ENCODE peak calls at places on chromosomes 2 and 18, in ten cellular contexts. O is IMR-90, V is thyroid gland, S is sigmoid colon, N is transverse colon, C is right lobe of liver, F is NB4, L is esophagus squamous epithelium, U is A549, R is body of pancreas. B is an unnamed sample.

GRCh38 chr2:119293254-119293653 is 69.6 kb downstream of the STEAP3 start:
- DNase-seq in L (no peak), O (peak), R (no peak), S (no peak), V (no peak), C (no peak), F (no peak), N (no peak), U (no peak), B (no peak)

GRCh38 chr2:70190086-70190412 is 770 bp downstream of the C2orf42 start:
- DNase-seq in F (peak), U (no peak), V (no peak), L (no peak), R (peak), S (no peak), O (peak), N (peak), C (no peak), B (no peak)

GRCh38 chr2:99425022-99425421 is 64.8 kb downstream of the REV1 start:
- DNase-seq in F (no peak), N (no peak), C (no peak), L (no peak), V (peak), U (no peak), R (no peak), O (peak), S (no peak), B (no peak)

GRCh38 chr2:197869501-197870111 is 65.2 kb downstream of the PLCL1 start:
- DNase-seq in S (no peak), U (no peak), R (no peak), N (no peak), C (no peak), O (no peak), F (peak), V (no peak), L (no peak), B (no peak)

GRCh38 chr18:31170335-31170734 is 7.7 kb upstream of the DSC1 start:
- DNase-seq in N (no peak), S (no peak), V (no peak), R (no peak), O (no peak), C (no peak), U (no peak), F (no peak), L (no peak), B (no peak)

GRCh38 chr2:165018207-165018606 is 62.9 kb upstream of the SLC38A11 start:
- DNase-seq in O (peak), F (no peak), S (no peak), V (no peak), R (no peak), N (no peak), L (no peak), U (no peak), C (no peak), B (no peak)

GRCh38 chr2:97747285-97747684 is 33.9 kb downstream of the ZAP70 start:
- DNase-seq in N (no peak), V (no peak), L (no peak), F (peak), R (no peak), U (no peak), O (no peak), S (no peak), C (no peak), B (no peak)

GRCh38 chr2:15615310-15615920 is 23.7 kb downstream of the DDX1 start:
- DNase-seq in L (no peak), S (no peak), U (no peak), R (no peak), N (no peak), O (no peak), F (no peak), V (no peak), C (no peak), B (no peak)

GRCh38 chr2:163665817-163666216 is 70.0 kb downstream of the FIGN start:
- DNase-seq in C (no peak), N (no peak), R (no peak), S (no peak), F (no peak), O (peak), U (peak), V (no peak), L (no peak), B (no peak)

GRCh38 chr2:11574176-11575046 is 40.6 kb downstream of the GREB1 start:
- DNase-seq in O (peak), R (no peak), U (no peak), C (no peak), L (no peak), V (no peak), N (no peak), F (no peak), S (peak), B (no peak)

GRCh38 chr2:175605989-175606841 is 395.9 kb downstream of the LNPK start:
- DNase-seq in N (no peak), R (no peak), L (no peak), F (no peak), V (no peak), U (no peak), O (no peak), C (no peak), S (no peak), B (no peak)

GRCh38 chr2:190408538-190409271 is 550 bp downstream of the MFSD6 start:
- DNase-seq in U (peak), L (no peak), V (peak), N (peak), O (no peak), R (peak), F (peak), C (peak), S (peak), B (peak)

GRCh38 chr18:49878567-49878966 is 65.2 kb upstream of the ACAA2 start:
- DNase-seq in F (no peak), L (no peak), N (no peak), R (no peak), S (no peak), U (no peak), O (peak), V (no peak), C (no peak), B (no peak)

GRCh38 chr2:26710743-26711456 is 18.4 kb downstream of the KCNK3 start:
- DNase-seq in S (no peak), C (no peak), O (no peak), N (no peak), U (no peak), R (peak), F (no peak), L (no peak), V (peak), B (no peak)

GRCh38 chr18:36441872-36442271 is 144.4 kb downstream of the FHOD3 start:
- DNase-seq in L (no peak), U (no peak), R (no peak), F (no peak), V (no peak), S (no peak), N (no peak), C (no peak), O (peak), B (no peak)

GRCh38 chr2:212549463-212549862 is 10.9 kb upstream of the ERBB4 start:
- DNase-seq in N (no peak), V (no peak), S (no peak), L (no peak), F (no peak), R (no peak), O (no peak), C (no peak), U (no peak), B (no peak)

GRCh38 chr18:76886112-76886511 is 63.8 kb downstream of the ZNF236 start:
- DNase-seq in U (no peak), V (no peak), F (no peak), N (no peak), R (no peak), C (no peak), S (no peak), L (no peak), O (no peak), B (no peak)

GRCh38 chr2:10619643-10620042 is 70.1 kb downstream of the NOL10 start:
- DNase-seq in F (no peak), C (no peak), S (no peak), N (no peak), U (no peak), O (peak), L (no peak), V (no peak), R (no peak), B (no peak)

GRCh38 chr2:9752441-9753275 is 90.6 kb upstream of the TAF1B start:
- DNase-seq in O (peak), S (no peak), L (no peak), R (no peak), C (no peak), U (peak), V (no peak), N (peak), F (peak), B (peak)

GRCh38 chr2:88737385-88737784 is 45.9 kb downstream of the RPIA start:
- DNase-seq in N (no peak), R (no peak), F (no peak), U (no peak), S (no peak), L (no peak), O (peak), C (no peak), V (no peak), B (no peak)

GRCh38 chr18:45518770-45519169 is 96.5 kb upstream of the SLC14A2 start:
- DNase-seq in V (peak), L (no peak), U (no peak), N (no peak), R (peak), O (no peak), F (no peak), C (no peak), S (no peak), B (no peak)

GRCh38 chr2:143433840-143434239 is 304.6 kb downstream of the ARHGAP15 start:
- DNase-seq in U (no peak), V (no peak), S (no peak), F (no peak), N (no peak), L (no peak), C (no peak), O (no peak), R (no peak), B (no peak)

GRCh38 chr2:10094271-10094814 is 14.1 kb upstream of the CYS1 start:
- DNase-seq in L (no peak), O (no peak), N (no peak), U (no peak), F (no peak), S (no peak), V (no peak), R (no peak), C (no peak), B (no peak)

GRCh38 chr2:10947005-10947440 is 35.3 kb downstream of the KCNF1 start:
- DNase-seq in F (peak), S (no peak), R (no peak), N (no peak), U (no peak), L (no peak), V (no peak), O (peak), C (no peak), B (peak)

GRCh38 chr2:26913599-26914285 is 56.7 kb upstream of the MAPRE3 start:
- DNase-seq in F (no peak), C (no peak), L (no peak), U (no peak), O (peak), S (no peak), N (no peak), R (no peak), V (no peak), B (no peak)

GRCh38 chr2:119837759-119838158 is 78.0 kb downstream of the PTPN4 start:
- DNase-seq in O (no peak), S (no peak), F (no peak), C (no peak), U (no peak), V (peak), N (peak), L (no peak), R (no peak), B (no peak)

GRCh38 chr2:201406077-201406662 is 45.1 kb downstream of the TRAK2 start:
- DNase-seq in L (no peak), S (no peak), O (peak), V (peak), R (peak), U (no peak), F (peak), N (no peak), C (no peak), B (no peak)

GRCh38 chr2:73282924-73283544 is 1.2 kb downstream of the FBXO41 start:
- DNase-seq in V (no peak), F (peak), O (no peak), L (no peak), R (no peak), S (no peak), N (no peak), U (no peak), C (no peak), B (no peak)

GRCh38 chr18:36127866-36128845 is 984 bp downstream of the SLC39A6 start:
- DNase-seq in N (peak), L (no peak), F (peak), O (peak), V (peak), C (no peak), S (no peak), U (no peak), R (peak), B (no peak)

GRCh38 chr2:239014458-239014857 is 166.6 kb downstream of the TWIST2 start:
- DNase-seq in F (no peak), U (no peak), C (no peak), N (no peak), O (no peak), V (no peak), S (peak), L (no peak), R (no peak), B (no peak)

GRCh38 chr2:6791682-6792081 is 74.0 kb downstream of the CMPK2 start:
- DNase-seq in L (no peak), R (no peak), V (no peak), U (no peak), S (no peak), C (no peak), O (no peak), N (no peak), F (peak), B (no peak)

GRCh38 chr2:42191285-42192009 is 22.3 kb downstream of the EML4 start:
- DNase-seq in V (no peak), C (no peak), S (no peak), O (no peak), U (no peak), N (peak), L (no peak), R (no peak), F (no peak), B (no peak)
- TF ChIP-seq POLR2A in V (no peak), C (peak), S (no peak), O (no peak), U (no peak), N (no peak), L (no peak), R (no peak), F (no peak), B (no peak)

DNA sequence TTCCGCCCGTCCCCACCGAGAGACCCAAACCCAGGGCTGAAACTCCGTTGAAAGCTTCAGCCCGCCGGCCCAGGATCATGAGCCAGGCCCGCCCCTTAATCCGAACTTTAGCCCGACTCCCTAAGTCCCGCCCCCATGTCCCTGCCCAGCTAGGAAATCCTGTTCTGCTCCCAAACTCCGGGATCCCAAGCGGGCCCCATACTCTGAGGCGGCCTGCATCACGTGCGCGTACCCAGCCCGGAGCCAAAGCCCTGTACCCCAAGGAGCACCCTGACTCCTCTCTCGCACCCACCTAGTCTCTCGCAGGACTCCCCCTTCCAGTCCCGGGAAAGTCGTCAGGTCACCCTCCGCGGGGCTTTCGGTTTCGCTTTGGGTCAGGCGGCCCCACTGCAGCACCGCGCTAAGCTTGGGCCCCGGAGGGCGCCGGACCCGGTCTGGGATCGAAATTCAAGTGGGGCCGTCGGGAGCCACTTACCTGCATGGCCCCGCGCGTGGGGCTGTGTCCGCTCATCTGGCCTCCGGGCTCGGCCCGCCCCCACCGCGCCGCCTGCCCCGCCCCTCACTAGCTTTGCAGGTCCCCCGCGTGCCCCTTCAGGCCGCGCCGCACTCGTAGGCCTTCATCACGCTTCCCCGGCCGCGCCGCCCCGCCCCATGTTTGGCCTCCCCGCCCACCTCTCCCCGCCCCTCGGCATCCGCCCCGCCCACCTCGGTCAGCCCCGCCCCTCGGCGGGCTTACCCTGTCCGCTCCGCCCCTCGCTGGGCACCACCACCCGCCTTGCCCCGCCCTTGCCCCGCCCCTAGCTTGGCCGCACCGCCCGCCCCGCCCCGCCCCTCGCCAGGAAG is at the start of gene DNPEP:
- DNase-seq in U (peak), O (peak), V (peak), C (peak), R (peak), N (peak), F (peak), L (peak), S (peak), B (peak)
- TF ChIP-seq POLR2A in U (peak), O (peak), V (peak), C (peak), R (peak), N (peak), F (peak), L (peak), S (peak), B (peak)

GRCh38 chr2:241315879-241316700 is at the start of gene SEPTIN2:
- DNase-seq in R (peak), L (peak), N (peak), O (peak), S (peak), C (peak), U (peak), F (no peak), V (peak), B (peak)
- TF ChIP-seq POLR2A in R (peak), L (peak), N (peak), O (peak), S (peak), C (peak), U (peak), F (peak), V (peak), B (peak)

GRCh38 chr2:47810850-47811249 is 27.9 kb downstream of the MSH6 start:
- DNase-seq in F (no peak), L (no peak), V (no peak), S (no peak), U (no peak), O (no peak), N (no peak), C (no peak), R (no peak), B (no peak)

GRCh38 chr2:47818777-47819176 is 35.8 kb downstream of the MSH6 start:
- DNase-seq in O (no peak), L (no peak), N (no peak), C (no peak), F (no peak), U (no peak), S (no peak), R (no peak), V (no peak), B (no peak)

GRCh38 chr2:47819834-47820233 is 36.9 kb downstream of the MSH6 start:
- DNase-seq in S (no peak), C (no peak), F (peak), R (no peak), N (no peak), V (no peak), L (no peak), O (peak), U (no peak), B (no peak)

GRCh38 chr2:47811668-47812067 is 28.7 kb downstream of the MSH6 start:
- DNase-seq in C (no peak), S (no peak), O (no peak), N (no peak), L (no peak), R (no peak), V (no peak), U (no peak), F (no peak), B (no peak)

GRCh38 chr2:47815764-47816163 is 32.8 kb downstream of the MSH6 start:
- DNase-seq in U (no peak), F (no peak), O (no peak), N (no peak), S (no peak), V (no peak), R (no peak), L (no peak), C (no peak), B (no peak)
- TF ChIP-seq POLR2A in U (no peak), F (no peak), O (no peak), N (no peak), S (no peak), V (no peak), R (no peak), L (no peak), C (no peak), B (no peak)

GRCh38 chr2:177221534-177221933 is 8.9 kb downstream of the HNRNPA3 start:
- DNase-seq in N (no peak), O (no peak), L (no peak), F (no peak), C (no peak), U (no peak), R (no peak), V (no peak), S (no peak), B (no peak)

GRCh38 chr2:177229448-177230242 is 17.1 kb downstream of the HNRNPA3 start:
- DNase-seq in V (no peak), O (no peak), F (peak), L (no peak), U (no peak), R (no peak), S (no peak), N (no peak), C (no peak), B (no peak)

GRCh38 chr2:177231270-177231669 is 18.7 kb downstream of the HNRNPA3 start:
- DNase-seq in R (no peak), S (no peak), L (no peak), V (no peak), C (no peak), N (no peak), O (no peak), F (no peak), U (no peak), B (no peak)

GRCh38 chr2:177221970-177222369 is 9.4 kb downstream of the HNRNPA3 start:
- DNase-seq in C (no peak), L (no peak), V (no peak), S (no peak), R (no peak), U (no peak), O (no peak), F (no peak), N (no peak), B (no peak)

DNA sequence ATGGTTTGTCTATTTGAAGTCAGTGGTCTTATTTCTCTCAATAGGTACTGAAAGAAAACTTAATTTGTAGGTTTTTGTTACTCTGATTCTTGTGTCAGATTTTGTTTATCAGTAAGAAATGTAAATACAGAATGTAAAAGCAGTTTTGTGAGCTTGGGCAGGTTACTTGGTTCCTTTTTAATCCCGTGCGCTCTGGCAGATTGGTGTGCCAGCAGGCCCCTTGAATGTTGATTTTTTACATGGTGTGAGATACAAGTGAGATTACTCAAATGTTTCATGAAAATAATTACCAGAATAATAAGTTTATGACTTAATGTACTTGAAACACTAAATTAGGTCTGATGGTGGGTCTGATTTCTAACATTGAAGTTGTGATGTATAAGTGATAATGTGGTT is 13.4 kb downstream of the HNRNPA3 start:
- DNase-seq in F (peak), V (no peak), O (no peak), R (no peak), C (no peak), N (no peak), S (no peak), L (no peak), U (no peak), B (no peak)
- TF ChIP-seq POLR2A in F (no peak), V (no peak), O (no peak), R (no peak), C (no peak), N (no peak), S (no peak), L (no peak), U (no peak), B (no peak)

B was measured in H54.